ENCODE peak calls at places on chromosomes 11 and 22, in four cellular contexts. N is lower leg skin, R is upper lobe of right lung, U is AG10803. E is an unnamed sample.

GRCh38 chr11:108009497-108010360 is 1.0 kb downstream of the CUL5 start:
- DNase-seq in N (no peak), R (no peak), U (peak), E (no peak)

GRCh38 chr11:2940930-2941821 is 12.0 kb upstream of the PHLDA2 start:
- DNase-seq in N (no peak), R (peak), U (no peak), E (peak)

GRCh38 chr11:12581923-12582322 is 92.3 kb upstream of the TEAD1 start:
- DNase-seq in N (no peak), R (no peak), U (peak), E (no peak)

GRCh38 chr22:35046744-35047462 is 19.1 kb upstream of the ISX start:
- DNase-seq in N (no peak), R (no peak), U (no peak), E (no peak)

GRCh38 chr11:105179542-105180278 is 40.1 kb upstream of the CARD18 start:
- DNase-seq in N (no peak), R (no peak), U (no peak), E (no peak)

GRCh38 chr11:2302844-2303626 is 1.2 kb downstream of the TSPAN32 start:
- DNase-seq in N (peak), R (peak), U (no peak), E (peak)

GRCh38 chr22:50656122-50657070 is 16.2 kb upstream of the SHANK3 start:
- DNase-seq in N (no peak), R (peak), U (peak), E (no peak)

GRCh38 chr22:35102663-35103062 is 36.7 kb downstream of the ISX start:
- DNase-seq in N (no peak), R (no peak), U (peak), E (no peak)

GRCh38 chr11:16945671-16946469 is 68.3 kb downstream of the PLEKHA7 start:
- DNase-seq in N (no peak), R (peak), U (peak), E (peak)

GRCh38 chr11:9527481-9528140 is 45.9 kb upstream of the WEE1 start:
- DNase-seq in N (peak), R (no peak), U (peak), E (no peak)

GRCh38 chr22:31122532-31123291 is at the start of gene INPP5J:
- DNase-seq in N (no peak), R (peak), U (no peak), E (no peak)

GRCh38 chr22:26287382-26288228 is 118.3 kb downstream of the SEZ6L start:
- DNase-seq in N (no peak), R (no peak), U (no peak), E (no peak)

GRCh38 chr11:27373856-27374602 is 11.0 kb upstream of the CCDC34 start:
- DNase-seq in N (no peak), R (no peak), U (no peak), E (no peak)

GRCh38 chr11:19244621-19245020 is 3.9 kb upstream of the E2F8 start:
- DNase-seq in N (no peak), R (no peak), U (no peak), E (no peak)

GRCh38 chr11:132278801-132279574 is 908.6 kb downstream of the NTM start:
- DNase-seq in N (no peak), R (no peak), U (peak), E (no peak)

GRCh38 chr11:2747236-2748015 is 47.6 kb upstream of the KCNQ1OT1 start:
- DNase-seq in N (no peak), R (peak), U (no peak), E (no peak)

GRCh38 chr22:18966748-18967147 is 30.7 kb upstream of the PRODH start:
- DNase-seq in N (no peak), R (peak), U (no peak), E (no peak)

GRCh38 chr22:23239429-23239828 is 59.1 kb downstream of the BCR start:
- DNase-seq in N (no peak), R (no peak), U (no peak), E (no peak)

GRCh38 chr11:132055296-132055695 is 684.9 kb downstream of the NTM start:
- DNase-seq in N (no peak), R (no peak), U (no peak), E (no peak)

GRCh38 chr11:35352107-35352888 is 67.1 kb downstream of the SLC1A2 start:
- DNase-seq in N (no peak), R (no peak), U (peak), E (no peak)

GRCh38 chr11:61827573-61828378 is at the start of gene FADS2:
- DNase-seq in N (peak), R (peak), U (peak), E (peak)

GRCh38 chr11:86577663-86578636 is 94.5 kb downstream of the ME3 start:
- DNase-seq in N (peak), R (no peak), U (peak), E (no peak)

GRCh38 chr11:416757-417621 is 2.2 kb upstream of the SIGIRR start:
- DNase-seq in N (no peak), R (peak), U (peak), E (peak)

GRCh38 chr11:85040166-85040565 is 587.0 kb downstream of the DLG2 start:
- DNase-seq in N (no peak), R (no peak), U (no peak), E (no peak)

GRCh38 chr22:42041784-42042183 is 28.8 kb downstream of the NAGA start:
- DNase-seq in N (no peak), R (no peak), U (no peak), E (no peak)

GRCh38 chr11:120068114-120068573 is 69.8 kb downstream of the TRIM29 start:
- DNase-seq in N (no peak), R (no peak), U (peak), E (peak)

GRCh38 chr22:37421468-37421877 is 5.8 kb downstream of the ELFN2 start:
- DNase-seq in N (no peak), R (no peak), U (no peak), E (no peak)

GRCh38 chr22:37419370-37419915 is 7.8 kb downstream of the ELFN2 start:
- DNase-seq in N (peak), R (no peak), U (no peak), E (peak)

GRCh38 chr22:37419916-37420655 is 7.2 kb downstream of the ELFN2 start:
- DNase-seq in N (no peak), R (no peak), U (no peak), E (peak)

GRCh38 chr22:37418627-37419369 is 8.5 kb downstream of the ELFN2 start:
- DNase-seq in N (peak), R (no peak), U (no peak), E (no peak)

DNA sequence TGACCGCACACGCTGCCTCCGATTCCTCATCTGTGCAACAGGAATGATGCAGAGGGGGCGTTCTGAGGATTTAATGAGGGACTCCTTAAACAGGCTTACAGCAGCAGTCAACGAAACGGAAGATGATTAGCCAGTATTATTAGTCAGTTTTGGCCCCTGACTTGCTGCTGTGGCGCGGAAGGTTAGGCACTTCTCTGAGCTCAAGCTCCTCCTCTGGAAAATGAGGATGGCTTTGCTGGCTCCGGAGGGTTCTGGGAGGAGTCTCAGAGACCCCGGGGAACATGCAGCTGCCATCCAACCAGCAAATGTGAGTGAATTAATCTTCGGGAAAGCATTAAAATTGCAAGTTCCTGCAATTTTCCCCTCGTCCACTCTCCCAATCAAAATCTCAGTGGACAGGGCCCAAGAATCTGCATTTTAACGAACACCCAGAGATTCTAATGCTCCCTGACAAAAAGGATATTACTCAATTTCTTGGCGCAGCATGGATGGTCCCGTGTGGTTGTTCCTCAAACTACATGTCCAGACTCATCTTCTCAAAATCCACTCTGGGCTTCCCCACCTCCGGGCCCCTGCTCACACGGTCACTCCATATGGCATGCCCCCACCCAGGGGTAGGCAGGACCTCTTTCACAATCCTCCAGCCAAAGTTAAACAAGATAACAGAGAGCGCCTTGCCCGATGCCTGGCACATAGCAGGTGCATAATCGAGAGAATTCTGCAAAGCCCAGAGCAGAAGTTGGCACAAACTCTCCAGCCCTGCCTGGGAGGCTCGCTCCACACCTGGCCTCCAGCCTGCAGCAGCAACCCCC is 6.4 kb downstream of the ELFN2 start:
- DNase-seq in N (peak), R (no peak), U (no peak), E (no peak)
- TF ChIP-seq CTCF in N (no peak), R (no peak), U (peak), E (no peak)

GRCh38 chr11:64341851-64342791 is 2.1 kb downstream of the CCDC88B start:
- DNase-seq in N (peak), R (peak), U (peak), E (peak)
- TF ChIP-seq CTCF in N (no peak), R (peak), U (peak), E (peak)

DNA sequence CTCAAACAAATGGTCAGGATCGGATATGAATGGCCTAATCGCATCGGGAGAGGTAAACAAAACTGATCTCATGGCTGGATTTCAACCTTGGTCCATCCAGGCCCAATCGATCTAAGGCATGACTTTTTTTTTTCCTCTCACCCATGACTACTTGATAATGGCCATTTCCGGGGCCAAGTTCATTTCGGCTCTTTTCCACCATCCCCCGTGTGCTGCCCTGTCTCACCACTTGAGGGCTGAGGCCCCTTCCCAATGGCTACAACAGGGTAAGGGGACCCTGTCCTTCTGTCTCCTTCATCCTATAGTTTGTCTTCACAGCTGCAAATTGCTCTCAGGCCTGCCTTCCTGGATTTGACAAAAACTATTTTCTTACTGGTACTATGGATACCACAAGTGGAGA is 26.7 kb downstream of the GRAP2 start:
- DNase-seq in N (no peak), R (no peak), U (no peak), E (peak)
- TF ChIP-seq CTCF in N (no peak), R (peak), U (no peak), E (peak)

GRCh38 chr11:69721745-69722144 is 17.9 kb upstream of the FGF19 start:
- DNase-seq in N (no peak), R (no peak), U (no peak), E (peak)
- TF ChIP-seq CTCF in N (no peak), R (no peak), U (no peak), E (no peak)

DNA sequence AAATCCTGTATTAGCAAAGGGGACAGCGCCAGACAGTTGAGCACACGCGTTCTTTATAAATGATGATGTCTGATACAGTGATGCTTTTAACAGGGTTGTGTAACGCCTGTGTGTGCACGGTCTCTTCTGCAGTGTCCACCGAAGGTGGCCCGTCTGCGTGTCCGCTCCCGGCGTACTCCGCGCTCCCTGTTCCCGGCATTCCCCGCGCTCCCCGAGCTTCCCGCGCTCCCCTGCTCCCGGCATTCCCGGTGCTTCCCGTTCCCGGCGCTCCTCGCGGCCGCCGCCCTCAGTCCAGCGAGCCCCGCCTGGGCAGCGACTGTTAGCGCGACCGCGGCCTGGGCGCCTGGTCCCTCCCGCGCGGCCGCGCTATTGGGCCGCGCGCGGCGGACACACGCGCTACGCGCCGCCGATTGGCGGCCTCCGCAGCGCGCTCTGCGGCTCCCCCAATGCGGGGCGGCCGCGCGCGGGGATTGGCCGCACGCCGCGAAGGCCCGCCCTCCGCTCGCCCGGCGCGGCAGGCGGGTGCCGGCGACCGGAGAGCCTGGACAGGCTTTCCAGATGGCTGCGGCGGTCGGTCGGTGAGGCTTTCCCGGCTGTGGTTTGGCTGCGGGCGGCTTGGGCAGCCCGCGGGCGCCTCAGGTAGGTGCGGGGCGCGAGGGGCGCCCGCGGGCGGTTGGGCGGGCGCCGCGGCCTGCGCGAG is at the start of gene DGCR8:
- DNase-seq in N (peak), R (peak), U (peak), E (peak)
- TF ChIP-seq CTCF in N (no peak), R (no peak), U (no peak), E (no peak)

GRCh38 chr11:118522571-118523072 is 4.7 kb upstream of the TTC36 start:
- DNase-seq in N (no peak), R (no peak), U (peak), E (no peak)
- TF ChIP-seq CTCF in N (no peak), R (peak), U (peak), E (no peak)

DNA sequence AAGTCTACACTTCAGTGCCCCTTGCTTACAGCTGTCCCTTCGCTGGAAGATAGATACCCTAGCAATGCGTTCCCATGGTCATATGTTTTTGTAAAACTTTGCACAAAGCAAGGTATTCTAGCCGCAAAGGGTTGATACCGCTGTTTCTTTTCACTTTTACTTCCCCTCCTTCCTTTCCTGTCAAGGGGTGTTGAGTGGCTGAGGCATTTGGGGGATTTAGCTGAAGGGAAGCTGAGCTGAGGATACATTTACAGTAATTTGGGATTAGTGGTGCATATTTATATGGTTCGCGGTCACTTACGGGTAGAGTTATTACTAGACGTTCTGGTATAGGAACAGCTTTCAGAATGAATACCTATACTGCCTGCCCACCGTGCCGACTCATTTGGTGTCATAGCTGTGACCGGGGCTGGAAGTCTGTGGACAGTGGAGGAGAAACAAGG is 86.9 kb upstream of the WNT11 start:
- DNase-seq in N (no peak), R (no peak), U (no peak), E (peak)
- TF ChIP-seq CTCF in N (no peak), R (no peak), U (no peak), E (no peak)

DNA sequence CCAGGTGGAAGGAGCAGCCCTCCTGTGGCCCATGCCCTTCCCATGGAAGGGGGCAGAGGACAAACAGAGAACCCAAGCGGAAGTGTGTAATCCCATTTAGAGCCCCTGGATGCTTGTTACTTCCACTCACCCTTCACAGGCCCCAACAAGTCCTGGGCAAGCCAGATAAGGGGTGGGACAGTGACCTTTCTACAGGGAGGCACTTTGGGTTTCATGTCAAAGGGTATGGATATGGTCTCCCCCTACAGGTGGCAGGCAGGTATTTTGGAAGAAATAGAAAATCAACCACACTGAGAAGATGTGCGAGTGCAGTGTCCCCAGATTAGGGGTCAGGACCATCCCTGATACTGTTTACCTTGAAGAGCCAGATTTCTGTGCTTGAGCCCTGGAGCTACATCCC is 11.4 kb downstream of the MPEG1 start:
- DNase-seq in N (no peak), R (no peak), U (no peak), E (no peak)
- TF ChIP-seq CTCF in N (no peak), R (peak), U (peak), E (no peak)

GRCh38 chr11:65013692-65014145 is 241 bp upstream of the ARL2 start:
- DNase-seq in N (no peak), R (peak), U (peak), E (peak)
- TF ChIP-seq CTCF in N (no peak), R (no peak), U (no peak), E (peak)

E was measured in activated CD8-positive, alpha-beta T cell treated with anti-CD3 and anti-CD28 coated beads for 36 hours.